ENCODE peak calls at places on chromosomes 6 and 20, in five cellular contexts. X is ACHN; R is germinal center; W is small intestine; S is activated CD4-positive, alpha-beta T cell treated with anti-CD3 and anti-CD28 coated beads, Interleukin-2, amount 10 ng/mL, durations not matched to agents 7 days and 5 days. U is an unnamed sample.

GRCh38 chr6:70717038-70717801 is 49.5 kb downstream of the SMAP1 start:
- DNase-seq in R (no peak), S (peak), X (no peak), W (no peak), U (no peak)

GRCh38 chr20:34377072-34377847 is 14.2 kb downstream of the ITCH start:
- DNase-seq in R (no peak), X (no peak), W (no peak), S (no peak), U (peak)

GRCh38 chr6:168117942-168118341 is 38.9 kb upstream of the FRMD1 start:
- DNase-seq in R (no peak), S (no peak), X (no peak), W (no peak), U (no peak)

GRCh38 chr20:57262244-57263126 is 4.0 kb downstream of the BMP7 start:
- DNase-seq in R (no peak), X (no peak), W (no peak), S (no peak), U (no peak)

GRCh38 chr6:136158398-136158797 is 91.7 kb downstream of the MTFR2 start:
- DNase-seq in S (no peak), W (no peak), R (no peak), X (no peak), U (no peak)

GRCh38 chr6:43798688-43799444 is 28.9 kb downstream of the VEGFA start:
- DNase-seq in S (no peak), R (no peak), X (peak), W (peak), U (peak)

GRCh38 chr6:21751608-21752007 is 158.1 kb downstream of the SOX4 start:
- DNase-seq in W (no peak), R (no peak), X (no peak), S (no peak), U (no peak)

GRCh38 chr6:99362644-99363268 is 13.3 kb upstream of the FAXC start:
- DNase-seq in S (no peak), X (no peak), R (no peak), W (no peak), U (no peak)

GRCh38 chr20:46000571-46001145 is 8.1 kb upstream of the MMP9 start:
- DNase-seq in R (no peak), X (no peak), S (peak), W (no peak), U (no peak)

GRCh38 chr6:43076093-43076927 is at the start of gene PTK7:
- DNase-seq in R (peak), W (no peak), S (peak), X (peak), U (no peak)

GRCh38 chr6:48777411-48777810 is 666.4 kb upstream of the PTCHD4 start:
- DNase-seq in X (no peak), S (no peak), R (no peak), W (no peak), U (no peak)

GRCh38 chr6:141048451-141048850 is 1084.3 kb upstream of the GJE1 start:
- DNase-seq in W (no peak), R (no peak), S (no peak), X (no peak), U (no peak)

GRCh38 chr6:43277643-43278523 is 20.2 kb upstream of the SLC22A7 start:
- DNase-seq in X (peak), S (no peak), W (peak), R (no peak), U (no peak)